ENCODE peak calls at places on chromosomes 4 and X, in four cellular contexts. Y is PC-9, S is heart left ventricle, G is astrocyte of the spinal cord. T is an unnamed sample.

GRCh38 chr4:20338841-20339240 is 87.1 kb downstream of the SLIT2 start:
- DNase-seq in Y (no peak), G (no peak), S (no peak), T (no peak)

GRCh38 chr4:56723201-56723605 is 42.1 kb upstream of the HOPX start:
- DNase-seq in G (no peak), S (no peak), Y (no peak), T (no peak)

GRCh38 chr4:126264839-126265238 is 950.1 kb downstream of the FAT4 start:
- DNase-seq in Y (no peak), G (peak; percentile 50), S (no peak), T (peak; percentile 31)

GRCh38 chr4:169098054-169098896 is 88.2 kb upstream of the CBR4 start:
- DNase-seq in S (no peak), G (peak; percentile 43), Y (no peak), T (no peak)

GRCh38 chrX:93874554-93874953 is 200.5 kb downstream of the FAM133A start:
- DNase-seq in G (no peak), Y (peak; percentile 3), S (no peak), T (no peak)

GRCh38 chrX:48972214-48973164 is 845 bp upstream of the KCND1 start:
- DNase-seq in Y (no peak), S (peak; percentile 24), G (peak; percentile 38), T (no peak)

GRCh38 chr4:96649536-96649935 is 809.6 kb downstream of the PDHA2 start:
- DNase-seq in Y (peak; percentile 38), S (no peak), G (peak; percentile 65), T (no peak)

GRCh38 chr4:99179626-99180025 is 35.5 kb upstream of the ADH4 start:
- DNase-seq in S (no peak), Y (peak; percentile 14), G (no peak), T (no peak)

GRCh38 chr4:138891610-138892009 is 124.0 kb upstream of the NOCT start:
- DNase-seq in S (no peak), Y (no peak), G (no peak), T (no peak)

GRCh38 chr4:16844796-16845586 is 53.5 kb downstream of the LDB2 start:
- DNase-seq in G (peak; percentile 42), Y (no peak), S (no peak), T (no peak)

GRCh38 chrX:12249997-12250396 is 111.7 kb downstream of the FRMPD4 start:
- DNase-seq in S (no peak), Y (no peak), G (peak; percentile 50), T (peak; percentile 19)

GRCh38 chr4:94621491-94622080 is 136.2 kb upstream of the BMPR1B start:
- DNase-seq in S (no peak), Y (no peak), G (peak; percentile 58), T (no peak)

GRCh38 chr4:122548452-122548851 is 72.4 kb downstream of the IL21 start:
- DNase-seq in G (peak; percentile 9), Y (no peak), S (no peak), T (no peak)

GRCh38 chr4:25180524-25181131 is 20.4 kb upstream of the SEPSECS start:
- DNase-seq in S (no peak), Y (peak; percentile 3), G (peak; percentile 41), T (no peak)

GRCh38 chrX:95762716-95763115 is 921.9 kb upstream of the DIAPH2 start:
- DNase-seq in Y (no peak), S (no peak), G (no peak), T (no peak)

GRCh38 chr4:5712931-5713330 is 1.9 kb downstream of the EVC start:
- DNase-seq in Y (no peak), G (no peak), S (no peak), T (no peak)
- H3K4me3 ChIP-seq in Y (no peak overlapping the region), G (no peak overlapping the region), S (no peak overlapping the region), T (peak overlapping the region; percentile 76)

GRCh38 chr4:8393593-8394038 is 46.9 kb downstream of the ACOX3 start:
- DNase-seq in G (peak; percentile 97), S (peak; percentile 51), Y (peak; percentile 65), T (peak; percentile 77)
- TF ChIP-seq CTCF in G (peak; percentile 30), S (no peak), Y (no peak), T (peak; percentile 29)

GRCh38 chr4:73852771-73853170 is 325 bp upstream of the PF4V1 start:
- DNase-seq in Y (no peak), G (peak; percentile 54), S (no peak), T (no peak)
- H3K4me3 ChIP-seq in Y (no peak overlapping the region), G (no peak overlapping the region), S (no peak overlapping the region), T (no peak overlapping the region)

DNA sequence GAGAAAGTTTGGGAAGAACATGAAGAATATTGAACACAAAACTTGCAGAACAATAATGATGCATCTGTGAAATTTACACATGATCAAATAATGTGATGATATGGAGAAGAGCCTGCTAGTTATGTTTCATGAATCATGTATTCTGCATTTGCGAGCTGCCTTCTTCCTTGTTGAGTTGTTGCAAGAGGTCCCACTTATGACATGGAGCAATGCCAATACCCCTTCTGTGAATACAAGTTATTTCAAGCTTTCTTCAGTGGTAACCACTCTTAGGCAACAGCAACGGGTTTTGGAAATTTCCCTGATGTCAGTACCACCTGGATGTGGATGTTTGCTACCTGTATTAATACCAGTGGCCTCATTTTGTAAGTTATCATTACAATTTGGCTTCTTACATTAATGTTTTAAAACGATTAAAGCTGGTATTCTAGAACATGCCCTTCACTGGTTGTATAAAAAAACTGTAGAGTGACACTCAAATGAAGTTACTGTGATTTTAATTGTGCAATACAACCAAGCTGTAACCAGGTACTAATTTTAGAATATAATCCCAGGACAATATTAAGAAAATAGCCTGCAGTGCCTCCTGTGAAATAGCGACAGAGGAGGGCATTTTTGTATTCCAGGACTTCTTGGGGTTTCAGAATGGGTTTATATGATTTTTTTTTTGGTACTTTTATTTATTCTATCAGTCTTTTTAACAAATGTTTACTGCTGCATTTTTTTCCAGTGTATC is 25.3 kb downstream of the IQCM start:
- DNase-seq in G (no peak), Y (no peak), S (no peak), T (no peak)
- TF ChIP-seq CTCF in G (no peak), Y (no peak), S (no peak), T (no peak)

GRCh38 chrX:19670854-19671620 is 155.7 kb upstream of the MAP3K15 start:
- DNase-seq in Y (peak; percentile 52), S (peak; percentile 28), G (peak; percentile 84), T (no peak)
- H3K4me3 ChIP-seq in Y (peak overlapping the region; percentile 59), S (no peak overlapping the region), G (peak overlapping the region; percentile 38), T (no peak overlapping the region)

DNA sequence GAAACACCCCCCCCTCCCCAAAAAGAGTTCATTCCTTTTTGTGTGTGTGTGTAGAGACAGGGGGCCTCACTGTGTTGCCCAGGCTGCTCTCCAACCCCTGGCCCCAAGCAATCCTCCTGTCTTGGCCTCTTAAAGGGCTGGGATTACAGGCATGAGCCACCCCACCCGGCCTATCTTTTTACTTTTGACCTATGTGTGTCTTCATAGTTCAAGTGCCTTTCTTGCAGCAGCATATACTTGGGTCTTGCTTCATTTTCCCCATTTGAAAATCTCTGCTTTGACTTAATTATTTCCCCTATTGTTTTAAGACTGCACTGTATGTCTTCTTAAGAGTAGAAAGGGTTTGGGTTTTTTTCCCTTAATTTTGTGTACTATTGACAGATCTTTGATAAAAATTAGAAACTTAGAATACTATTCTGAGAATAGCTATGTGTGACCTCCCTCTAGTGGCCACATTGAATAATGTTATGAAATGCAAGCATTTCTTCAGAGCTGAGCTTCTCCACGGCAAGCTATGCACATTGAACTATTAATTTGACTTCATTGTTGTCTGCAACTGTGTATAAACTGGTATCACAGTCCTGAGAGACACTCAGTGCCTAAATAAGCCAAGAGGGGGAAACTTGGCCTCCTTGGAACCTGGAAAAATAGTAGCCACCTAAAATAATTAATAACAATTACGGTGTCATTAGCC is 8.7 kb upstream of the SLC25A4 start:
- DNase-seq in G (peak; percentile 63), S (no peak), Y (no peak), T (no peak)
- TF ChIP-seq CTCF in G (peak; percentile 55), S (peak; percentile 81), Y (peak; percentile 87), T (peak; percentile 34)

DNA sequence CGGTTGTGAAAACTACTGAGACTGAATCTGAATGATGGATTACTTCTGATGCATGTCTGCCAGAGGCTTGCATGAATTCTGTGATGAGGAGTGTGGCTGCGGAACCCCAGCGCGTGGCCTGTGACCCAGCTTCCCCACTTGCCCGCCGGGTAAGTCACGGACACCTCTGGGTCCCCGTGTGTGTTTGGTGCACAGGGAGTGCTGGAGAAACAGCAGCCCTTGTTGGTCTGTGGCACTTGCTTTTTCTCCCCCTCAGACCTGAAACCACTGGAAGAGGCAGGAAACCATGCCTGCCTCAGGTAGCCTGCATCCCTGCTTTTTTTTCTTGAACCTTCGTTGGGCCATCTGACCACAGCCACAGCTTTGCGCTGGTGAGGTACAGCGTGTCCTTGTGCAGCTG is 51.9 kb upstream of the TADA2B start:
- DNase-seq in S (no peak), Y (no peak), G (no peak), T (no peak)
- H3K4me3 ChIP-seq in S (no peak overlapping the region), Y (no peak overlapping the region), G (no peak overlapping the region), T (no peak overlapping the region)

GRCh38 chr4:128355301-128355700 is 67.7 kb upstream of the PGRMC2 start:
- DNase-seq in Y (no peak), S (no peak), G (no peak), T (no peak)
- TF ChIP-seq CTCF in Y (no peak), S (no peak), G (no peak), T (no peak)

GRCh38 chrX:45762699-45763647 is 562.3 kb upstream of the DIPK2B start:
- DNase-seq in S (no peak), G (peak; percentile 38), Y (no peak), T (no peak)

GRCh38 chrX:45758319-45758718 is 557.6 kb upstream of the DIPK2B start:
- DNase-seq in Y (no peak), G (peak; percentile 92), S (no peak), T (no peak)

GRCh38 chrX:45761920-45762319 is 561.2 kb upstream of the DIPK2B start:
- DNase-seq in Y (no peak), G (no peak), S (no peak), T (no peak)

GRCh38 chrX:45758738-45759397 is 558.2 kb upstream of the DIPK2B start:
- DNase-seq in Y (no peak), S (no peak), G (peak; percentile 56), T (no peak)

DNA sequence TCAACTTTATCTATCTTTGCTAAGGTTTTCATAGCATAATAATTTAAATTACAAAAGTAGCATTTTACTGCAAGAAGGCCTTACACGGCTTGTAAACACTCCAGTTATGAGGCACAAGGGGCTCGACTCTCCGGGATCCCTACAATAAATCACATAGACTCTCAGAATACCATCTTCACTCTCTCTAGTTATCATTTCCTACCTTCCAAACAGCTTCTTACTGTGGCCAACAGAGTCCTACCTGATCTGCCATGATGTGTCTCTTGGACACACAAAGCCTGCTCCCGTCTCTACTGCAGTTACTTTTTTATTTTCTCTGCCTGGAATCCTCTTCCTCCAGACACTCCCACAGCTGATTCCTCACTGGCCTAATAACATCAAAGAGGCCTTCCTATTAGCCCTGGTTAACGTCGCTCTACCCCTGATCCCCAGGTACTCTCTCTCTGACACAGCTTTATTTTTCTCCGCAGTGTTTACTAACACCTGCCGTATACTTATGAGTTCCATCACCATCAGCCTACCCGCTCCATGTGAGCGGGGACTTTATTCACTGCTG is 559.6 kb upstream of the DIPK2B start:
- DNase-seq in Y (no peak), G (peak; percentile 10), S (no peak), T (no peak)
- H3K4me3 ChIP-seq in Y (no peak overlapping the region), G (no peak overlapping the region), S (no peak overlapping the region), T (no peak overlapping the region)